ENCODE peak calls at places on chromosomes 5 and 9, in ten cellular contexts. M, E, U, T, F, H, V, C, S and D are unnamed samples.
A peak's percentile ranks its signal among the peaks of the same experiment; 100 is the strongest.

GRCh38 chr5:136781464-136781863 is 416.1 kb upstream of the TRPC7 start:
- DNase-seq in M (peak; percentile 82), E (no peak), U (no peak), T (peak; percentile 55), F (no peak), H (no peak), V (no peak), C (no peak), S (no peak), D (no peak)

GRCh38 chr9:112753725-112754124 is 3.2 kb downstream of the SNX30 start:
- DNase-seq in M (peak; percentile 95), E (no peak), U (no peak), T (peak; percentile 94), F (no peak), H (no peak), V (no peak), C (peak; percentile 84), S (no peak), D (no peak)

GRCh38 chr5:157516626-157517325 is 56.8 kb downstream of the NIPAL4 start:
- DNase-seq in M (peak; percentile 98), E (peak; percentile 83), U (peak; percentile 29), T (peak; percentile 96), F (no peak), H (no peak), V (peak; percentile 90), C (peak; percentile 89), S (no peak), D (no peak)

GRCh38 chr9:116942593-116943061 is 255.5 kb downstream of the TRIM32 start:
- DNase-seq in M (no peak), E (no peak), U (no peak), T (no peak), F (no peak), H (no peak), V (no peak), C (no peak), S (no peak), D (no peak)

GRCh38 chr5:33711094-33711670 is 180.6 kb downstream of the ADAMTS12 start:
- DNase-seq in M (no peak), E (no peak), U (no peak), T (no peak), F (no peak), H (no peak), V (no peak), C (no peak), S (no peak), D (no peak)

GRCh38 chr5:116557669-116558271 is 16.9 kb downstream of the SEMA6A start:
- DNase-seq in M (peak; percentile 4), E (no peak), U (no peak), T (peak; percentile 8), F (peak; percentile 33), H (peak; percentile 44), V (no peak), C (no peak), S (no peak), D (no peak)

GRCh38 chr5:147484708-147485020 is 25.2 kb downstream of the DPYSL3 start:
- DNase-seq in M (peak; percentile 45), E (no peak), U (no peak), T (peak; percentile 41), F (no peak), H (no peak), V (no peak), C (no peak), S (no peak), D (no peak)

GRCh38 chr5:16456103-16456832 is 9.3 kb downstream of the ZNF622 start:
- DNase-seq in M (peak; percentile 77), E (no peak), U (no peak), T (peak; percentile 72), F (peak; percentile 39), H (peak; percentile 83), V (peak; percentile 57), C (peak; percentile 82), S (no peak), D (no peak)

GRCh38 chr9:12775963-12776774 is 1.3 kb downstream of the LURAP1L start:
- DNase-seq in M (peak; percentile 89), E (peak; percentile 93), U (peak; percentile 51), T (peak; percentile 89), F (peak; percentile 75), H (peak; percentile 74), V (peak; percentile 87), C (peak; percentile 88), S (no peak), D (peak; percentile 82)

GRCh38 chr5:54440456-54440893 is 15.0 kb upstream of the HSPB3 start:
- DNase-seq in M (no peak), E (no peak), U (no peak), T (no peak), F (no peak), H (no peak), V (no peak), C (no peak), S (no peak), D (no peak)

GRCh38 chr5:132427285-132428146 is 58.0 kb downstream of the SLC22A5 start:
- DNase-seq in M (no peak), E (no peak), U (no peak), T (no peak), F (no peak), H (no peak), V (peak; percentile 54), C (no peak), S (peak; percentile 64), D (peak; percentile 67)

GRCh38 chr9:133822439-133823065 is 84.4 kb upstream of the SARDH start:
- DNase-seq in M (no peak), E (no peak), U (no peak), T (no peak), F (no peak), H (no peak), V (no peak), C (no peak), S (no peak), D (no peak)

GRCh38 chr5:174571662-174572397 is 152.6 kb upstream of the MSX2 start:
- DNase-seq in M (peak; percentile 96), E (peak; percentile 73), U (no peak), T (peak; percentile 98), F (peak; percentile 63), H (peak; percentile 17), V (peak; percentile 61), C (peak; percentile 88), S (no peak), D (no peak)

GRCh38 chr5:76579166-76579765 is 43.9 kb downstream of the F2RL2 start:
- DNase-seq in M (peak; percentile 37), E (no peak), U (no peak), T (peak; percentile 66), F (no peak), H (no peak), V (no peak), C (no peak), S (no peak), D (no peak)

GRCh38 chr5:83848928-83849327 is 128.3 kb upstream of the HAPLN1 start:
- DNase-seq in M (no peak), E (no peak), U (no peak), T (no peak), F (no peak), H (no peak), V (no peak), C (no peak), S (no peak), D (no peak)

DNA sequence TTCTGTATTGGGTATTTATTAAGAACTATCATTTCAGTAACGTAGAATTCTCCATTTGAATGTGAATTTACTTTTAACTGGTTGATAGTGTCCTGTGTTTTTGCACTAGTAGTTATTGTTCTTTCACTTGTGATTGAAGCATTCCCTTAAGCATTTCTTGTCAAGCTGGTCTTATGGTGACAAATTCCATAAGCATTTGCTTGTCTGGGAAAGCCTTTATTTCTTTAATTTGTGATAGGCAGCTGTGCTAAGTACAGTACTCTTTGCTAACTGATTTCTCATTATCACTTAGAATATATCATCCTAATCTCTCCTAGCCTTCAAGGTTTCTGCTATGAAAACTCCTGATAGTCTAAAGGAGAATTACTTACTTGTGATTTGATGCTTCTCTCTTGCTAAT is 21.3 kb upstream of the SPATA31E1 start:
- DNase-seq in M (no peak), E (no peak), U (no peak), T (no peak), F (no peak), H (no peak), V (no peak), C (no peak), S (no peak), D (no peak)
- H3K27me3 ChIP-seq in M (no peaks in the 10 kb centered on the region), E (no peaks in the 10 kb centered on the region), U (no peaks in the 10 kb centered on the region), T (no peaks in the 10 kb centered on the region), F (no peaks in the 10 kb centered on the region), H (no peaks in the 10 kb centered on the region), V (no peaks in the 10 kb centered on the region), C (no peaks in the 10 kb centered on the region), S (no peaks in the 10 kb centered on the region), D (no peaks in the 10 kb centered on the region)

GRCh38 chr5:107570805-107571531 is 99.8 kb downstream of the EFNA5 start:
- DNase-seq in M (no peak), E (no peak), U (no peak), T (no peak), F (no peak), H (peak; percentile 48), V (peak; percentile 35), C (peak; percentile 21), S (no peak), D (no peak)
- TF ChIP-seq CTCF in M (no peak), E (no peak), U (no peak), T (no peak), F (no peak), H (no peak), V (no peak), C (peak; percentile 7), S (no peak), D (no peak)

GRCh38 chr5:152086668-152087067 is 162.0 kb upstream of the GLRA1 start:
- DNase-seq in M (no peak), E (no peak), U (no peak), T (no peak), F (no peak), H (peak; percentile 36), V (no peak), C (no peak), S (no peak), D (no peak)
- H3K27me3 ChIP-seq in M (no peaks in the 10 kb centered on the region), E (no peaks in the 10 kb centered on the region), U (no peaks in the 10 kb centered on the region), T (no peaks in the 10 kb centered on the region), F (no peaks in the 10 kb centered on the region), H (peaks cover 6% of the 10 kb centered on the region), V (no peaks in the 10 kb centered on the region), C (no peaks in the 10 kb centered on the region), S (no peaks in the 10 kb centered on the region), D (no peaks in the 10 kb centered on the region)

DNA sequence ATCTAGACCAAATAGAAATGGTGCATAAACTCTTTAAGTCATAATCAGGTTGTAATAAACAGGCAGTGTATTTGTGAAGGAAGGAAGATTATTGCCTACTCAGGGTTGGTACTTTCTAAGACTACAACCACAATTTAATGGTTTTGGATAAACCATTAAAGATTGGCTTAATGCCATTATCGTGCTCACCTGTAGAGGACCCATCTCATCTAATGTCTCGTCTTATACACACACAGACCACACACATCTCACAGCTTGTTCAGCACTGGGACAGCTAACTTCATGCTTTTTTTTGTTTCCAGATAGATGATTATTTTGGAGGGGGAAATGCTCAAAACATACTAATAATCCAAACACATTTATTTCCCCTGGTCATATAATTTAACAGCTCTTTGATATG is 175.7 kb upstream of the SLC12A2 start:
- DNase-seq in M (no peak), E (no peak), U (no peak), T (no peak), F (no peak), H (no peak), V (no peak), C (no peak), S (no peak), D (no peak)
- TF ChIP-seq CTCF in M (no peak), E (no peak), U (no peak), T (no peak), F (no peak), H (no peak), V (no peak), C (no peak), S (no peak), D (no peak)

DNA sequence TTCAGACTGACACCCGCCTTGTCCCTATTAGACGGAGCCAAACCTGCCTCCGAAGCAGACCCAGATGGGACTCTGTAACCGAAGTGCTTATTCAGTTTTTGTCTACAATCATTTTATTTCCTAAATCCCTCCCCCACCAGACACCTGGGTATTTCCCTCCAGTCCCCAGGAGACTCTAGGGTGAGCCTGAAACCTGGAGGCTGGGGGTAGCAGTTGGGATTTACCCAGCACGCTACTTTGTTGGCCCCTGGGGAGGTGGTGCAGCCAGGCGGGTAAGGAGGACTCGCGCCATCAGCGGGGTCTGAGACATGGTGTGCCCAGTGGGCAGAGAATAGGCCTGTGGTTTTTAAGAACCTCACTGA is 1.3 kb upstream of the LHX2 start:
- DNase-seq in M (no peak), E (peak; percentile 13), U (no peak), T (no peak), F (no peak), H (peak; percentile 16), V (no peak), C (no peak), S (no peak), D (no peak)
- H3K27me3 ChIP-seq in M (peaks cover 89% of the 10 kb centered on the region), E (peaks cover 100% of the 10 kb centered on the region), U (peaks cover 39% of the 10 kb centered on the region), T (peaks cover 97% of the 10 kb centered on the region), F (peaks cover 9% of the 10 kb centered on the region), H (peaks cover 100% of the 10 kb centered on the region), V (peaks cover 95% of the 10 kb centered on the region), C (peaks cover 95% of the 10 kb centered on the region), S (peaks cover 95% of the 10 kb centered on the region), D (peaks cover 18% of the 10 kb centered on the region)